ENCODE peak calls at places on chromosomes 3 and 15, in eight cellular contexts. C is A172, J is GM12865, I is AML-193, V is globus pallidus, H is adrenal gland, W is cardiac muscle cell, Q is epithelial cell of prostate. S is an unnamed sample.

GRCh38 chr15:99978426-99978825 is 245.2 kb upstream of the LYSMD4 start:
- DNase-seq in H (no peak), I (no peak), V (no peak), J (no peak), Q (no peak), C (no peak), W (no peak), S (no peak)

GRCh38 chr3:186653984-186654383 is 11.8 kb upstream of the HRG start:
- DNase-seq in H (no peak), V (no peak), Q (no peak), C (no peak), J (no peak), I (no peak), W (peak; percentile 4), S (no peak)

GRCh38 chr3:120057029-120057428 is 37.2 kb downstream of the GSK3B start:
- DNase-seq in Q (no peak), C (no peak), H (no peak), V (no peak), J (no peak), I (no peak), W (no peak), S (no peak)

GRCh38 chr15:75407083-75407482 is 38.7 kb upstream of the MAN2C1 start:
- DNase-seq in H (no peak), Q (no peak), C (no peak), I (no peak), J (no peak), W (no peak), V (no peak), S (no peak)

GRCh38 chr3:156867174-156867573 is 41.0 kb downstream of the LEKR1 start:
- DNase-seq in J (no peak), Q (no peak), C (no peak), V (no peak), H (no peak), I (no peak), W (no peak), S (no peak)

GRCh38 chr15:52233405-52233804 is 42.2 kb upstream of the GNB5 start:
- DNase-seq in H (no peak), Q (no peak), J (peak; percentile 44), V (no peak), C (no peak), W (no peak), I (peak; percentile 21), S (no peak)

GRCh38 chr3:69081583-69082262 is 1.6 kb upstream of the UBA3 start:
- DNase-seq in J (peak; percentile 58), W (no peak), V (no peak), Q (no peak), H (no peak), C (peak; percentile 35), I (no peak), S (no peak)

GRCh38 chr3:71016141-71016845 is 567.2 kb downstream of the FOXP1 start:
- DNase-seq in C (no peak), W (no peak), J (no peak), V (peak; percentile 43), I (no peak), H (no peak), Q (no peak), S (no peak)

GRCh38 chr15:52782514-52782913 is 7.6 kb downstream of the ONECUT1 start:
- DNase-seq in V (no peak), C (no peak), I (no peak), H (no peak), Q (no peak), J (no peak), W (no peak), S (no peak)

GRCh38 chr3:27606537-27606936 is 115.6 kb downstream of the EOMES start:
- DNase-seq in V (no peak), W (no peak), C (no peak), H (no peak), Q (no peak), J (no peak), I (no peak), S (no peak)

GRCh38 chr15:89461386-89461785 is 35.0 kb downstream of the RHCG start:
- DNase-seq in C (no peak), V (no peak), J (no peak), W (no peak), I (no peak), Q (no peak), H (no peak), S (no peak)

GRCh38 chr15:70912187-70912586 is 19.6 kb downstream of the LRRC49 start:
- DNase-seq in I (no peak), Q (no peak), W (no peak), J (no peak), V (no peak), C (no peak), H (no peak), S (no peak)

GRCh38 chr3:57616233-57616632 is 19.1 kb upstream of the ARF4 start:
- DNase-seq in C (no peak), J (no peak), W (no peak), Q (no peak), V (no peak), I (no peak), H (no peak), S (no peak)

GRCh38 chr3:139935866-139936817 is 1.2 kb downstream of the CLSTN2 start:
- DNase-seq in C (peak; percentile 14), Q (no peak), H (peak; percentile 41), V (peak; percentile 26), I (no peak), J (no peak), W (peak; percentile 60), S (no peak)

GRCh38 chr15:82540055-82540983 is at the start of gene RPS17:
- DNase-seq in I (no peak), V (peak; percentile 93), W (peak; percentile 96), H (peak; percentile 97), J (peak; percentile 98), C (peak; percentile 88), Q (peak; percentile 56), S (peak; percentile 95)

GRCh38 chr3:50448752-50449539 is 54.5 kb downstream of the CACNA2D2 start:
- DNase-seq in I (no peak), J (no peak), V (no peak), Q (no peak), C (no peak), H (no peak), W (no peak), S (no peak)

GRCh38 chr3:131750256-131750655 is 247.5 kb upstream of the MRPL3 start:
- DNase-seq in V (no peak), W (no peak), H (no peak), I (no peak), J (no peak), C (no peak), Q (no peak), S (no peak)

GRCh38 chr15:40931300-40932142 is 2.4 kb downstream of the DLL4 start:
- DNase-seq in H (no peak), J (no peak), V (no peak), I (no peak), W (no peak), Q (no peak), C (no peak), S (no peak)

S was measured in T-helper 22 cell.